ENCODE peak calls at places on chromosomes 4 and X, in eight cellular contexts. Z is transverse colon, I is AG04450, K is heart left ventricle, F is psoas muscle, G is neuronal stem cell, O is aorta, M is BJ. Y is an unnamed sample.
A peak's percentile ranks its signal among the peaks of the same experiment; 100 is the strongest.

GRCh38 chr4:175435437-175435836 is 376.6 kb downstream of the GPM6A start:
- DNase-seq in Z (no peak), I (no peak), K (no peak), F (no peak), G (no peak), O (no peak), M (no peak), Y (no peak)

GRCh38 chrX:69597399-69597798 is 18.5 kb upstream of the EDA start:
- DNase-seq in Z (no peak), I (no peak), K (no peak), F (no peak), G (no peak), O (no peak), M (no peak), Y (no peak)

GRCh38 chr4:8419222-8420041 is 21.1 kb downstream of the ACOX3 start:
- DNase-seq in Z (no peak), I (no peak), K (no peak), F (no peak), G (no peak), O (no peak), M (no peak), Y (no peak)

GRCh38 chrX:12950851-12951589 is 23.9 kb upstream of the TMSB4X start:
- DNase-seq in Z (peak; percentile 63), I (no peak), K (peak; percentile 61), F (peak; percentile 61), G (no peak), O (peak; percentile 74), M (no peak), Y (peak; percentile 55)

GRCh38 chrX:154649864-154650510 is 3.4 kb downstream of the CTAG2 start:
- DNase-seq in Z (no peak), I (no peak), K (no peak), F (no peak), G (no peak), O (no peak), M (no peak), Y (no peak)

GRCh38 chr4:140238353-140239041 is 84.5 kb upstream of the MAML3 start:
- DNase-seq in Z (peak; percentile 84), I (peak; percentile 63), K (peak; percentile 91), F (peak; percentile 96), G (peak; percentile 39), O (peak; percentile 95), M (no peak), Y (peak; percentile 96)

GRCh38 chr4:13481569-13481968 is 2.6 kb downstream of the RAB28 start:
- DNase-seq in Z (no peak), I (no peak), K (no peak), F (no peak), G (peak; percentile 11), O (no peak), M (no peak), Y (no peak)

GRCh38 chr4:81065446-81065845 is 34.9 kb downstream of the BMP3 start:
- DNase-seq in Z (no peak), I (no peak), K (no peak), F (no peak), G (no peak), O (no peak), M (no peak), Y (no peak)

GRCh38 chrX:24014388-24015018 is 12.5 kb downstream of the KLHL15 start:
- DNase-seq in Z (no peak), I (no peak), K (no peak), F (no peak), G (no peak), O (no peak), M (no peak), Y (peak; percentile 49)

GRCh38 chr4:165711436-165711835 is 161.6 kb upstream of the TLL1 start:
- DNase-seq in Z (no peak), I (no peak), K (no peak), F (no peak), G (no peak), O (no peak), M (no peak), Y (no peak)

GRCh38 chr4:1578301-1578781 is 105.8 kb downstream of the FAM53A start:
- DNase-seq in Z (no peak), I (no peak), K (peak; percentile 60), F (peak; percentile 49), G (peak; percentile 59), O (peak; percentile 56), M (no peak), Y (no peak)

GRCh38 chr4:154911097-154911496 is 130.0 kb downstream of the RBM46 start:
- DNase-seq in Z (no peak), I (no peak), K (no peak), F (no peak), G (peak; percentile 1), O (no peak), M (no peak), Y (no peak)

GRCh38 chr4:18439306-18439705 is 417.8 kb upstream of the LCORL start:
- DNase-seq in Z (no peak), I (no peak), K (no peak), F (no peak), G (no peak), O (no peak), M (no peak), Y (no peak)

GRCh38 chrX:151796576-151796975 is 62.0 kb downstream of the CNGA2 start:
- DNase-seq in Z (no peak), I (no peak), K (no peak), F (no peak), G (no peak), O (no peak), M (no peak), Y (no peak)

GRCh38 chrX:48831136-48831908 is 4.1 kb downstream of the PCSK1N start:
- DNase-seq in Z (no peak), I (no peak), K (no peak), F (no peak), G (no peak), O (no peak), M (no peak), Y (no peak)

GRCh38 chrX:48833531-48834138 is 1.8 kb downstream of the PCSK1N start:
- DNase-seq in Z (no peak), I (no peak), K (no peak), F (no peak), G (no peak), O (no peak), M (no peak), Y (no peak)

GRCh38 chrX:48835524-48836329 is at the start of gene PCSK1N:
- DNase-seq in Z (no peak), I (no peak), K (no peak), F (no peak), G (no peak), O (no peak), M (no peak), Y (no peak)

GRCh38 chrX:48831909-48832291 is 3.5 kb downstream of the PCSK1N start:
- DNase-seq in Z (no peak), I (no peak), K (no peak), F (no peak), G (no peak), O (no peak), M (no peak), Y (no peak)

GRCh38 chrX:48834383-48834709 is 1.1 kb downstream of the PCSK1N start:
- DNase-seq in Z (no peak), I (no peak), K (no peak), F (no peak), G (no peak), O (no peak), M (no peak), Y (no peak)
- H3K4me3 ChIP-seq in Z (no peak overlapping the region), I (no peak overlapping the region), K (no peak overlapping the region), F (no peak overlapping the region), G (no peak overlapping the region), O (no peak overlapping the region), M (no peak overlapping the region), Y (no peak overlapping the region)

GRCh38 chr4:183798921-183799307 is 106.2 kb upstream of the STOX2 start:
- DNase-seq in Z (no peak), I (no peak), K (no peak), F (no peak), G (no peak), O (no peak), M (no peak), Y (no peak)
- H3K27me3 ChIP-seq in Z (peaks cover 52% of the 10 kb centered on the region), I (peaks cover 37% of the 10 kb centered on the region), K (no peaks in the 10 kb centered on the region), F (peaks cover 3% of the 10 kb centered on the region), G (peaks cover 79% of the 10 kb centered on the region), O (no peaks in the 10 kb centered on the region), M (peaks cover 9% of the 10 kb centered on the region), Y (peaks cover 59% of the 10 kb centered on the region)

DNA sequence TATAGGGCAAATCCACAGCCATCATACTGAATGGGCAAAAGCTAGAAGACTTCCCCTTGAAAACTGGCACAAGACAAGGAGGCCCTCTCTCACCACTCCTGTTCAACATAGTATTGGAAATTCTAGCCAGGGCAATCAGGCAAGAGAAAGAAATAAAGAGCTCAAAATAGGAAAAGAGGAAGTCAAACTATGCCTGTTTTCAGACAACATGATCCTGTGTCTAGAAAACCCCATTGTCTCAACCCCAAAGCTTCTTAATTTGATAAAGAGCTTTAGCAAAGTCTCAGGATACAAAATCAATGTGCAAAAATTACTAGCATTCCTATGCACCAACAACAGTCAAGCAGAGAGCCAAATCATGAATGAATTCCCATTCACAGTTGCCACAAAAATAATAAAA is 160.3 kb downstream of the CXXC4 start:
- DNase-seq in Z (no peak), I (no peak), K (no peak), F (no peak), G (no peak), O (no peak), M (no peak), Y (no peak)
- H3K4me3 ChIP-seq in Z (no peak overlapping the region), I (no peak overlapping the region), K (no peak overlapping the region), F (no peak overlapping the region), G (no peak overlapping the region), O (no peak overlapping the region), M (no peak overlapping the region), Y (no peak overlapping the region)

DNA sequence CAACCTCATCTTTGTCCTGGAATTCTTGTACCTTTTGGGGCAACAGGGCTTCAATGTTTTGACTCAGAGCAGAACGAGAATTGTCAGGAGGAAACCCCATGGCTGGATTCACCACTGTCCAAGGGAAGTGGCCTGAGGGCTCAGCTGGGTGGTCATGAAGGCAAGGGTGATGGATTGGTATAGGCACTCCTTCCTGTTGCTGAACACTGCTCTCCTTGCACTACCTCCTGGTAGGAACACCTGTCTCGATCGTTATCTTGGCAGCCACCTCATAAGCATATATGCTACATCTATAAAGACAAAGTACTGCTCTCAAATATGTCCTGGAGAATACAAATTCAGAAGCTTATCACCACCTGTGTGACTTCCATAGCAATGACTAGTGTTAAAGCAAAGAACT is 79.8 kb downstream of the CCNG2 start:
- DNase-seq in Z (no peak), I (no peak), K (no peak), F (no peak), G (no peak), O (no peak), M (no peak), Y (no peak)
- H3K27me3 ChIP-seq in Z (no peaks in the 10 kb centered on the region), I (peaks cover 8% of the 10 kb centered on the region), K (no peaks in the 10 kb centered on the region), F (no peaks in the 10 kb centered on the region), G (peaks cover 5% of the 10 kb centered on the region), O (no peaks in the 10 kb centered on the region), M (peaks cover 6% of the 10 kb centered on the region), Y (peaks cover 68% of the 10 kb centered on the region)